ENCODE peak calls at places on chromosome 21, in seven cellular contexts. Y is lower lobe of right lung, Z is heart right ventricle, D is HCT116, N is Panc1, Q is colonic mucosa, U is K562. W is an unnamed sample.

GRCh38 chr21:21715286-21715969 is 717.2 kb downstream of the NCAM2 start:
- DNase-seq in Y (no peak), Z (no peak), D (no peak), N (no peak), Q (no peak), U (no peak), W (no peak)

GRCh38 chr21:31945576-31945975 is 72.8 kb downstream of the HUNK start:
- DNase-seq in Y (no peak), Z (no peak), D (no peak), N (no peak), Q (no peak), U (no peak), W (no peak)

GRCh38 chr21:35559128-35559831 is 501.0 kb downstream of the SETD4 start:
- DNase-seq in Y (no peak), Z (no peak), D (no peak), N (no peak), Q (no peak), U (no peak), W (no peak)

GRCh38 chr21:27799861-27800260 is 833.0 kb upstream of the ADAMTS5 start:
- DNase-seq in Y (no peak), Z (no peak), D (no peak), N (no peak), Q (no peak), U (no peak), W (no peak)

GRCh38 chr21:39263372-39263771 is 50.1 kb downstream of the BRWD1 start:
- DNase-seq in Y (no peak), Z (no peak), D (peak), N (no peak), Q (no peak), U (no peak), W (peak)

GRCh38 chr21:42641311-42642218 is 11.9 kb upstream of the PDE9A start:
- DNase-seq in Y (peak), Z (no peak), D (no peak), N (no peak), Q (no peak), U (no peak), W (no peak)

GRCh38 chr21:42652527-42653491 is 612 bp upstream of the PDE9A start:
- DNase-seq in Y (peak), Z (peak), D (no peak), N (no peak), Q (peak), U (peak), W (no peak)

GRCh38 chr21:41233913-41234312 is 66.0 kb downstream of the BACE2 start:
- DNase-seq in Y (no peak), Z (no peak), D (no peak), N (no peak), Q (no peak), U (no peak), W (no peak)

GRCh38 chr21:41537356-41537755 is 29.4 kb upstream of the TMPRSS2 start:
- DNase-seq in Y (no peak), Z (no peak), D (no peak), N (no peak), Q (no peak), U (no peak), W (no peak)

GRCh38 chr21:26776320-26777021 is 68.7 kb downstream of the ADAMTS1 start:
- DNase-seq in Y (no peak), Z (no peak), D (no peak), N (no peak), Q (no peak), U (no peak), W (no peak)

GRCh38 chr21:42056996-42057689 is 14.0 kb upstream of the UMODL1 start:
- DNase-seq in Y (peak), Z (no peak), D (no peak), N (no peak), Q (peak), U (no peak), W (peak)

GRCh38 chr21:27132270-27132669 is 165.4 kb upstream of the ADAMTS5 start:
- DNase-seq in Y (no peak), Z (no peak), D (no peak), N (no peak), Q (no peak), U (no peak), W (no peak)

GRCh38 chr21:17438642-17439041 is 74.2 kb upstream of the CXADR start:
- DNase-seq in Y (no peak), Z (no peak), D (no peak), N (no peak), Q (no peak), U (no peak), W (no peak)

GRCh38 chr21:41766883-41767605 is at the start of gene RIPK4:
- DNase-seq in Y (peak), Z (no peak), D (peak), N (no peak), Q (peak), U (no peak), W (peak)

GRCh38 chr21:42724226-42724920 is 71.0 kb downstream of the PDE9A start:
- DNase-seq in Y (no peak), Z (peak), D (peak), N (no peak), Q (peak), U (no peak), W (peak)

GRCh38 chr21:43786423-43787179 is 2.8 kb upstream of the RRP1 start:
- DNase-seq in Y (no peak), Z (no peak), D (no peak), N (no peak), Q (no peak), U (no peak), W (no peak)

GRCh38 chr21:41766051-41766882 is 585 bp downstream of the RIPK4 start:
- DNase-seq in Y (no peak), Z (no peak), D (no peak), N (no peak), Q (no peak), U (no peak), W (no peak)

GRCh38 chr21:39441502-39442475 is 3.8 kb downstream of the LCA5L start:
- DNase-seq in Y (no peak), Z (no peak), D (peak), N (peak), Q (no peak), U (peak), W (peak)

GRCh38 chr21:42010507-42011493 is 640 bp upstream of the ZBTB21 start:
- DNase-seq in Y (peak), Z (no peak), D (no peak), N (no peak), Q (peak), U (peak), W (peak)

GRCh38 chr21:42459583-42460215 is 36.3 kb downstream of the RSPH1 start:
- DNase-seq in Y (no peak), Z (no peak), D (no peak), N (no peak), Q (no peak), U (no peak), W (no peak)

GRCh38 chr21:36480618-36481017 is 696 bp upstream of the CLDN14 start:
- DNase-seq in Y (no peak), Z (no peak), D (no peak), N (no peak), Q (no peak), U (no peak), W (no peak)

GRCh38 chr21:14711287-14711686 is 165.2 kb upstream of the SAMSN1 start:
- DNase-seq in Y (no peak), Z (no peak), D (no peak), N (no peak), Q (no peak), U (no peak), W (no peak)

GRCh38 chr21:29130234-29130993 is at the start of gene MAP3K7CL:
- DNase-seq in Y (no peak), Z (peak), D (no peak), N (no peak), Q (no peak), U (no peak), W (peak)

GRCh38 chr21:17903929-17904639 is 84.9 kb upstream of the C21orf91 start:
- DNase-seq in Y (no peak), Z (no peak), D (no peak), N (no peak), Q (no peak), U (no peak), W (no peak)

GRCh38 chr21:29372063-29372802 is 73.5 kb downstream of the BACH1 start:
- DNase-seq in Y (no peak), Z (peak), D (peak), N (no peak), Q (peak), U (peak), W (peak)

GRCh38 chr21:26374817-26375216 is 198.3 kb downstream of the CYYR1 start:
- DNase-seq in Y (no peak), Z (no peak), D (no peak), N (no peak), Q (no peak), U (no peak), W (no peak)

GRCh38 chr21:24112020-24112419 is 1495.3 kb downstream of the MRPL39 start:
- DNase-seq in Y (no peak), Z (no peak), D (no peak), N (no peak), Q (no peak), U (no peak), W (no peak)

GRCh38 chr21:24941316-24942185 is 665.7 kb downstream of the MRPL39 start:
- DNase-seq in Y (no peak), Z (no peak), D (no peak), N (no peak), Q (no peak), U (no peak), W (peak)

GRCh38 chr21:41364308-41364707 is 2.5 kb downstream of the MX2 start:
- DNase-seq in Y (no peak), Z (no peak), D (no peak), N (no peak), Q (no peak), U (no peak), W (no peak)

GRCh38 chr21:31173881-31174555 is 135.7 kb upstream of the KRTAP19-8 start:
- DNase-seq in Y (peak), Z (peak), D (no peak), N (no peak), Q (no peak), U (no peak), W (no peak)

GRCh38 chr21:19228241-19228640 is 824.7 kb upstream of the TMPRSS15 start:
- DNase-seq in Y (no peak), Z (no peak), D (no peak), N (no peak), Q (no peak), U (no peak), W (no peak)

GRCh38 chr21:39754811-39755210 is 9.8 kb downstream of the IGSF5 start:
- DNase-seq in Y (no peak), Z (no peak), D (no peak), N (no peak), Q (no peak), U (no peak), W (no peak)

GRCh38 chr21:39319814-39320332 is 6.4 kb upstream of the BRWD1 start:
- DNase-seq in Y (no peak), Z (peak), D (no peak), N (no peak), Q (no peak), U (peak), W (no peak)

GRCh38 chr21:40373760-40374159 is 473.2 kb downstream of the DSCAM start:
- DNase-seq in Y (no peak), Z (no peak), D (no peak), N (no peak), Q (no peak), U (no peak), W (no peak)

GRCh38 chr21:41361786-41362604 is at the start of gene MX2:
- DNase-seq in Y (peak), Z (peak), D (no peak), N (no peak), Q (peak), U (no peak), W (peak)

DNA sequence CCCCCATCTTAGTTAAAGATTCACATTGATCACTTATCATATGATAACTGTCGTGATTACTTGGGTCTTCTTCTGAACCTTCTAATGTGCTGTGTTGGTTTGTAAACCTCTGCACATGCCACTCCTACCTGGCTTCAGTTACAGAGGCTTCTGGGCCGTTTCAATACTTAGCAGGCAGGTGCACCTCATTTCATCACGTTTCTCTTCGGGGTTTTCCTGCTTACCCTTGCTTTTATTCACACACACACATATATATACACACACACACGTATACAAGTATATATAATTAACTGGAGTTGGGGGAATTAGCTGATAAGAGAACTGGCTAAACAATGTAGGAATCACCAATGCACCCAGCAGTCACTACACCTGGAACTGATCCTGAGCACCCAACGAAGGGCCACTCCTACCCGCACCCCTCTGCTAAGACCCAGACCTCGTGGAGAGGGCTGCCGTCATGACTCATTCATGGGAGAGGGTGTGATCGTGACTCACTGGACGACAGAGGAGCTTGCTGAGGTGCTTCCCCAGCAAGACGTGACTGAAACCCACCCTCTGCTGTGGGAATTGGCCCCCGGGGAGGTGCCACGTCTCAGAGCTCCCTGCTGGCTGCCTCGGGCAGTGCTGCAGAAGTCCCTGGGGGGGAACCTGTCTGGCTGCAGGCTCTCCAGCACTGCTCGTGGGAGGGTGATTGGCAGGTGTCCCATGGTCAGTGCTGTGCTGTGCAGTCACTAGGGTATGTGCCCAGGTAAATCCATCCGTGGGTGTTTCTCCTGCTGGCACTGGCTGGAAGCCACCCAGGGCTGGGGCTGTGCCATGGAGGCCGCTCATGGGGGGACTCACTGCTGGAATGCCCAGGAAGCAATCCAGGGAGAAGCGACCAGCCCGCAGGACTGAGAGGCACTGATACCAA is 166.6 kb downstream of the DYRK1A start:
- DNase-seq in Y (no peak), Z (no peak), D (peak), N (peak), Q (no peak), U (peak), W (peak)
- TF ChIP-seq CTCF in Y (no peak), Z (no peak), D (peak), N (no peak), Q (no peak), U (peak), W (no peak)

GRCh38 chr21:34129039-34129891 is 55.9 kb downstream of the MRPS6 start:
- DNase-seq in Y (no peak), Z (peak), D (no peak), N (no peak), Q (peak), U (no peak), W (peak)

GRCh38 chr21:34130598-34130985 is 57.2 kb downstream of the MRPS6 start:
- DNase-seq in Y (no peak), Z (no peak), D (no peak), N (no peak), Q (no peak), U (no peak), W (no peak)

GRCh38 chr21:34128124-34128523 is 54.7 kb downstream of the MRPS6 start:
- DNase-seq in Y (no peak), Z (no peak), D (no peak), N (no peak), Q (no peak), U (no peak), W (no peak)

GRCh38 chr21:34129971-34130597 is 56.7 kb downstream of the MRPS6 start:
- DNase-seq in Y (no peak), Z (no peak), D (no peak), N (no peak), Q (no peak), U (no peak), W (no peak)

DNA sequence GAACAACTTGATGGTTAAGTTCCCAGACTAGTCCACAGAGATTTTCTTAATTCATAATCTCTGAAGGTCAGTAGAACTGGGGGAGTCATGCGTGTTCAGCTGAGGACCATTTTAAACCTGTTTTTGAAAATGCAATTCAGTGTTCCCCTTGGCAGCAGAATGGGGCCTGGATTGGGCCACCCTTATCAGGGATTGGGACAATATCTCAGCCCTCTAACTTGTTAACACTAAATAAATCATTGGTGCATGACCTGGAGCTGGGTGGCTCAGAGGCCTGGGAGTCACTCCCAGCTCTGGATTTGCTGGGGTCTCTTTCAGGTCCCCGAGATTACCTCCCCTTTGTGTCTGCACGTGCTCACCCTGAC is 55.3 kb downstream of the MRPS6 start:
- DNase-seq in Y (no peak), Z (no peak), D (no peak), N (no peak), Q (no peak), U (no peak), W (no peak)
- H3K27ac ChIP-seq in Y (peak), Z (peak), D (peak), N (peak), Q (no peak), U (no peak), W (peak)

DNA sequence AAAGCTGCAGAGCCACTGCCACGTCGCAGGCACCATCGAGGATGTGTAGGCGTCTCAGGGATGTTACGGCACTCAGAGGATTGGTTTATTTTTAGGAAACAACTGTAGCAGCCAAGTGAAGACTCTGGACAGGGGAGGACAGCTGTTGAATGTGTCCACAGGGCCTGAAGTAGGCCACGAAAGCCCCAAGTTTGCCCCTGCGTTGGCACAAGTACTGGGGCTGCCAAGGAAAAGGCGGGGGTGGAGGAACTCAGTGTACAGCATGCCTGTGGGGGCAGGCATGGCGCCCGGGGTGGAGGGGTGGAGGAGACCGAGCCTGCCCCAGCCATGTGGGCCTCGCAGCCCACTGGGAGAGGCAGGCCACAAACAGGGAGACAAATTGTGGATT is 89.7 kb downstream of the ADARB1 start:
- DNase-seq in Y (no peak), Z (no peak), D (no peak), N (no peak), Q (no peak), U (no peak), W (no peak)
- TF ChIP-seq CTCF in Y (no peak), Z (no peak), D (no peak), N (no peak), Q (no peak), U (no peak), W (no peak)

GRCh38 chr21:44870748-44871495 is 2.6 kb downstream of the PTTG1IP start:
- DNase-seq in Y (no peak), Z (peak), D (peak), N (no peak), Q (peak), U (no peak), W (no peak)

GRCh38 chr21:44867999-44868700 is 5.3 kb downstream of the PTTG1IP start:
- DNase-seq in Y (no peak), Z (no peak), D (no peak), N (no peak), Q (no peak), U (no peak), W (no peak)

GRCh38 chr21:44868707-44869106 is 4.8 kb downstream of the PTTG1IP start:
- DNase-seq in Y (no peak), Z (no peak), D (no peak), N (no peak), Q (no peak), U (no peak), W (no peak)

GRCh38 chr21:44871576-44872265 is 1.8 kb downstream of the PTTG1IP start:
- DNase-seq in Y (no peak), Z (no peak), D (no peak), N (no peak), Q (peak), U (no peak), W (peak)

DNA sequence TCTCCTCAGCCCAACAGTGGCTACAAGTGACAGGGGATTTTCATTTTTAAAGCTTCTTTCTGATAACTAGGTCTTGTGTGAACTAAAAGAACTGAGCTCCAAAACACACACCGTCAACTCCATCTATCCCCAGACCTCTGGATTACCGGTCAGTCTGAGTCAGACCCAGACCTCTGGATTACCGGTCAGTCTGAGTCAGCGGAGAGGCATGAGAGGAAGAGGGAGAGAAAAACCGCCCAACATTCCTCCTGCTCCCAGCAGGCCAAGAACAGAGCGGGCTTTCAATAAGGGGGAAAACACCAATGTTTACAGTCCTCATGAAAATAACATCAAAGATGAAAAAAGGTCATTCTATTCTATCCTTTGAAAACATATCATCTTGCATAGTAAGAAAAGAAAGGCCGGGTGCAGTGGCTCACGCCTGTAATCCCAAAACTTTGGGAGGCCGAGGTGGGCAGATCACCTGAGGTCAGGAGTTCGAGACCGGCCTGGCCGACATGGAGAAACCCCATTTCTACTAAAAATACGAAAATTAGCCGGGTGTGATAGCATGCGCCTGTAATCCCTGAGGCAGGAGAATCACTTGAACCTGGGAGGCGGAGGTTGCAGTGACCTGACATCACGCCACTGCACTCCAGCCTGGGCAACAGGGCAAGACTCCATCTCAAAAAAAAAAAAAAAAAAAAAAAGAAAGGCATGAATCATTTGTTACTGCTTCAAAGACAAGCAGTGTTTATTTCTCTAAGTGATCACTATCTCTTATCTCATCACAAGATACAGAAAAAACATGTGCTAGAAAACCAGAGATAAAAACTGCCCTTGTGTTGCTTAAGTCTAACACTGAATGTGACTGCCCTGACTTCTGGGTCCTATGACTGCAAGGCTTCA is 3.4 kb downstream of the PTTG1IP start:
- DNase-seq in Y (no peak), Z (peak), D (peak), N (no peak), Q (no peak), U (no peak), W (peak)
- H3K27ac ChIP-seq in Y (peak), Z (peak), D (peak), N (peak), Q (peak), U (peak), W (peak)

W was measured in RWPE1.